ENCODE peak calls at places on chromosomes 4 and X, in seven cellular contexts. L is GM23338, W is OCI-LY7, M is PC-3, N is MM.1S, D is SK-N-SH, R is HCT116. F is an unnamed sample.

GRCh38 chrX:9379697-9380551 is 84.9 kb upstream of the TBL1X start:
- DNase-seq in L (no peak), W (no peak), M (peak; percentile 89), N (no peak), D (no peak), R (peak; percentile 32), F (no peak)

GRCh38 chr4:139903845-139904244 is 238.2 kb downstream of the MGST2 start:
- DNase-seq in L (no peak), W (no peak), M (no peak), N (no peak), D (no peak), R (no peak), F (no peak)

GRCh38 chr4:25969374-25969773 is 55.4 kb downstream of the SMIM20 start:
- DNase-seq in L (no peak), W (no peak), M (no peak), N (no peak), D (no peak), R (no peak), F (no peak)

GRCh38 chr4:153676984-153677383 is 7.1 kb upstream of the TLR2 start:
- DNase-seq in L (no peak), W (no peak), M (peak; percentile 88), N (no peak), D (no peak), R (peak; percentile 19), F (no peak)

GRCh38 chr4:59655996-59656395 is 1544.1 kb upstream of the ADGRL3 start:
- DNase-seq in L (no peak), W (no peak), M (peak; percentile 64), N (no peak), D (no peak), R (no peak), F (peak; percentile 30)

GRCh38 chr4:112748352-112748900 is 111.5 kb downstream of the LARP7 start:
- DNase-seq in L (peak; percentile 34), W (no peak), M (no peak), N (no peak), D (no peak), R (no peak), F (no peak)

GRCh38 chr4:7199129-7199725 is 6.9 kb downstream of the SORCS2 start:
- DNase-seq in L (no peak), W (no peak), M (no peak), N (no peak), D (no peak), R (no peak), F (no peak)

GRCh38 chr4:181796502-181796901 is 446.7 kb upstream of the TENM3 start:
- DNase-seq in L (no peak), W (no peak), M (no peak), N (no peak), D (no peak), R (no peak), F (no peak)

GRCh38 chr4:102429553-102429952 is 71.6 kb upstream of the NFKB1 start:
- DNase-seq in L (no peak), W (no peak), M (peak; percentile 86), N (no peak), D (no peak), R (peak; percentile 87), F (no peak)

GRCh38 chr4:116881077-116881476 is 204.3 kb downstream of the TRAM1L1 start:
- DNase-seq in L (no peak), W (no peak), M (no peak), N (no peak), D (no peak), R (no peak), F (no peak)

GRCh38 chr4:119139316-119139715 is 3.7 kb downstream of the MYOZ2 start:
- DNase-seq in L (no peak), W (no peak), M (no peak), N (no peak), D (no peak), R (no peak), F (no peak)

GRCh38 chrX:16123222-16123786 is at the start of gene GRPR:
- DNase-seq in L (peak; percentile 91), W (peak; percentile 89), M (peak; percentile 95), N (peak; percentile 66), D (peak; percentile 63), R (peak; percentile 74), F (peak; percentile 96)

GRCh38 chr4:175562537-175562936 is 249.5 kb downstream of the GPM6A start:
- DNase-seq in L (no peak), W (no peak), M (no peak), N (no peak), D (no peak), R (no peak), F (no peak)

GRCh38 chrX:115229337-115229991 is 4.4 kb downstream of the LRCH2 start:
- DNase-seq in L (no peak), W (no peak), M (no peak), N (no peak), D (no peak), R (no peak), F (no peak)

GRCh38 chrX:83508006-83508405 is at the start of gene POU3F4:
- DNase-seq in L (peak; percentile 45), W (no peak), M (no peak), N (no peak), D (no peak), R (no peak), F (peak; percentile 83)

GRCh38 chrX:435536-436122 is 48.9 kb upstream of the PPP2R3B start:
- DNase-seq in L (peak; percentile 18), W (no peak), M (no peak), N (no peak), D (no peak), R (no peak), F (no peak)

GRCh38 chr4:52407545-52407944 is 251.6 kb downstream of the USP46 start:
- DNase-seq in L (no peak), W (no peak), M (peak; percentile 73), N (no peak), D (no peak), R (peak; percentile 29), F (no peak)

GRCh38 chr4:37584087-37584486 is 102.1 kb downstream of the RELL1 start:
- DNase-seq in L (no peak), W (no peak), M (no peak), N (no peak), D (no peak), R (no peak), F (no peak)

GRCh38 chr4:113474017-113474416 is 287.5 kb downstream of the CAMK2D start:
- DNase-seq in L (no peak), W (no peak), M (peak; percentile 14), N (no peak), D (no peak), R (peak; percentile 72), F (no peak)

GRCh38 chr4:20254517-20255250 is 3.0 kb downstream of the SLIT2 start:
- DNase-seq in L (peak; percentile 75), W (no peak), M (no peak), N (no peak), D (peak; percentile 54), R (no peak), F (peak; percentile 75)

GRCh38 chrX:149487292-149487691 is 17.8 kb downstream of the IDS start:
- DNase-seq in L (peak; percentile 32), W (peak; percentile 4), M (peak; percentile 48), N (no peak), D (no peak), R (no peak), F (no peak)

GRCh38 chrX:54496517-54496852 is 451 bp upstream of the FGD1 start:
- DNase-seq in L (no peak), W (no peak), M (no peak), N (no peak), D (no peak), R (no peak), F (no peak)

GRCh38 chr4:33160126-33160525 is 2440.0 kb downstream of the PCDH7 start:
- DNase-seq in L (peak; percentile 53), W (peak; percentile 6), M (peak; percentile 53), N (peak; percentile 53), D (no peak), R (peak; percentile 22), F (peak; percentile 29)
- TF ChIP-seq EZH2phosphoT487 in L (no peak), W (no peak), M (no peak), N (no peak), D (no peak), R (no peak), F (no peak)

GRCh38 chr4:76801621-76802545 is 96.1 kb downstream of the SOWAHB start:
- DNase-seq in L (peak; percentile 64), W (no peak), M (no peak), N (no peak), D (no peak), R (no peak), F (peak; percentile 55)
- H3K4me1 ChIP-seq in L (peaks cover 24% of the 10 kb centered on the region), W (no peaks in the 10 kb centered on the region), M (peaks cover 18% of the 10 kb centered on the region), N (no peaks in the 10 kb centered on the region), D (peaks cover 3% of the 10 kb centered on the region), R (peaks cover 7% of the 10 kb centered on the region), F (peaks cover 29% of the 10 kb centered on the region)

GRCh38 chr4:53620956-53621355 is 29.7 kb upstream of the LNX1 start:
- DNase-seq in L (peak; percentile 38), W (no peak), M (peak; percentile 45), N (no peak), D (no peak), R (no peak), F (peak; percentile 14)
- TF ChIP-seq CTCF in L (peak; percentile 2), W (no peak), M (peak; percentile 53), N (no peak), D (peak; percentile 21), R (peak; percentile 41), F (peak; percentile 18)

DNA sequence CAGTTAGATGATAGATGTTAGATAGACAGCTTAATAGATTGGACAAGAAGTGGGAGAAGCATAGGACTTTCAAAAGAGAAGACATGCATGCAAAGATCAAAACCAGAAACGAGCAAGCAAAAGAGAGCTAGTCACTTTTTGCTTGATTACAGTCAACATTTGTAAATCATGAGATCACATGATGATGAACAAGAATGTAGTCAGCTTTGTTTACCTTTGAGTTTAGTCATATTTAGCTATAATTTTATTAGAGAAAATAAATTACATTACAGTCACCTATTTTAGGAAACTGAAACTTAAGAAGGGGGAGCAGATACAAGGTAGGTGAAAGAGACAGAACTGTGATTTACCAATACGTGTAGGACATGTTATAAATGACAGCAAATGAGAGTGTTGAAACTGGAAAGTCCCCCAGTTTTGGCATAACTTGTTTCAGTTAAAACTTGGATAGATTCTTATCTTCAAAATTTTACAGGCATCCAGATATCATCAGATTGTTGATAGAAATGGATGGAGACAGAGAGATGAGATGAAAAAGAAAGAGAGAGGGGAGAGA is 1083.1 kb upstream of the PCDH10 start:
- DNase-seq in L (no peak), W (no peak), M (peak; percentile 54), N (no peak), D (no peak), R (no peak), F (no peak)
- TF ChIP-seq EZH2phosphoT487 in L (no peak), W (no peak), M (no peak), N (no peak), D (no peak), R (no peak), F (no peak)

GRCh38 chr4:109052699-109053656 is 249.5 kb downstream of the COL25A1 start:
- DNase-seq in L (no peak), W (no peak), M (no peak), N (no peak), D (no peak), R (no peak), F (no peak)
- H3K4me1 ChIP-seq in L (no peaks in the 10 kb centered on the region), W (no peaks in the 10 kb centered on the region), M (no peaks in the 10 kb centered on the region), N (no peaks in the 10 kb centered on the region), D (no peaks in the 10 kb centered on the region), R (no peaks in the 10 kb centered on the region), F (no peaks in the 10 kb centered on the region)

GRCh38 chrX:129522184-129523059 is 868 bp downstream of the SMARCA1 start:
- DNase-seq in L (peak; percentile 76), W (no peak), M (peak; percentile 63), N (no peak), D (peak; percentile 78), R (peak; percentile 16), F (peak; percentile 80)
- TF ChIP-seq CTCF in L (peak; percentile 29), W (no peak), M (no peak), N (no peak), D (peak; percentile 33), R (peak; percentile 15), F (peak; percentile 38)

GRCh38 chr4:128524311-128524710 is 236.7 kb upstream of the PGRMC2 start:
- DNase-seq in L (no peak), W (no peak), M (peak; percentile 84), N (no peak), D (no peak), R (peak; percentile 53), F (no peak)
- TF ChIP-seq EZH2phosphoT487 in L (no peak), W (no peak), M (no peak), N (no peak), D (no peak), R (no peak), F (no peak)